ENCODE peak calls at places on chromosomes 13 and 19, in seven cellular contexts. A is AG20443, Q is NCI-H1105 treated with DMSO at 0.1 percent for 48 hours, D is amygdala, V is mucosa of gallbladder, H is T1000, M is Caki2. T is an unnamed sample.

GRCh38 chr19:9939301-9939913 is 3.1 kb upstream of the OLFM2 start:
- DNase-seq in A (peak; percentile 41), Q (no peak), D (no peak), V (no peak), H (no peak), M (no peak), T (peak; percentile 46)

GRCh38 chr13:60267498-60268202 is 103.9 kb upstream of the DIAPH3 start:
- DNase-seq in A (no peak), Q (no peak), D (no peak), V (peak; percentile 15), H (no peak), M (peak; percentile 11), T (peak; percentile 3)

GRCh38 chr19:5309438-5310204 is 31.0 kb downstream of the PTPRS start:
- DNase-seq in A (no peak), Q (no peak), D (no peak), V (no peak), H (no peak), M (no peak), T (no peak)

GRCh38 chr19:8086849-8087248 is 34.3 kb downstream of the CCL25 start:
- DNase-seq in A (no peak), Q (no peak), D (no peak), V (no peak), H (no peak), M (no peak), T (no peak)

GRCh38 chr13:79379274-79379673 is 26.8 kb downstream of the RBM26 start:
- DNase-seq in A (no peak), Q (no peak), D (no peak), V (no peak), H (no peak), M (no peak), T (no peak)

GRCh38 chr13:34357435-34358232 is 539.7 kb downstream of the RFC3 start:
- DNase-seq in A (peak; percentile 81), Q (no peak), D (no peak), V (no peak), H (peak; percentile 26), M (no peak), T (peak; percentile 83)

GRCh38 chr19:46355234-46355990 is 8.5 kb downstream of the PPP5C start:
- DNase-seq in A (no peak), Q (no peak), D (no peak), V (peak; percentile 38), H (no peak), M (peak; percentile 79), T (no peak)

GRCh38 chr19:1811942-1812425 is at the start of gene ATP8B3:
- DNase-seq in A (peak; percentile 100), Q (no peak), D (no peak), V (no peak), H (no peak), M (peak; percentile 41), T (no peak)

GRCh38 chr13:85655040-85655439 is 144.2 kb downstream of the SLITRK6 start:
- DNase-seq in A (no peak), Q (no peak), D (no peak), V (no peak), H (no peak), M (no peak), T (no peak)

GRCh38 chr13:32284927-32285632 is 30.1 kb downstream of the ZAR1L start:
- DNase-seq in A (peak; percentile 55), Q (no peak), D (no peak), V (peak; percentile 56), H (no peak), M (peak; percentile 53), T (no peak)

GRCh38 chr19:58183822-58184215 is 958 bp downstream of the ZNF274 start:
- DNase-seq in A (no peak), Q (no peak), D (no peak), V (no peak), H (peak; percentile 34), M (no peak), T (no peak)

GRCh38 chr13:51158923-51159322 is 47.8 kb upstream of the C13orf42 start:
- DNase-seq in A (peak; percentile 37), Q (no peak), D (no peak), V (no peak), H (no peak), M (no peak), T (no peak)

GRCh38 chr13:49859568-49859967 is 67.1 kb upstream of the KPNA3 start:
- DNase-seq in A (peak; percentile 80), Q (no peak), D (no peak), V (no peak), H (peak; percentile 3), M (peak; percentile 18), T (peak; percentile 88)

GRCh38 chr13:100323937-100324336 is 235.0 kb downstream of the PCCA start:
- DNase-seq in A (no peak), Q (no peak), D (no peak), V (no peak), H (no peak), M (no peak), T (no peak)

GRCh38 chr19:50909240-50910070 is 1.7 kb downstream of the KLK4 start:
- DNase-seq in A (peak; percentile 47), Q (peak; percentile 23), D (no peak), V (peak; percentile 38), H (no peak), M (peak; percentile 91), T (no peak)

GRCh38 chr13:87356314-87356713 is 314.9 kb upstream of the SLITRK5 start:
- DNase-seq in A (no peak), Q (peak; percentile 56), D (no peak), V (no peak), H (no peak), M (no peak), T (no peak)